ENCODE peak calls at places on chromosomes 3 and 15, in ten cellular contexts. One of them, this sample, is unnamed.

GRCh38 chr3:30966896-30967295 is 72.4 kb upstream of the GADL1 start:
- DNase-seq in skeletal muscle cell: no peak
- DNase-seq in coronary artery: no peak
- DNase-seq in amygdala: no peak
- DNase-seq in activated gamma-delta T cell treated with Interleukin-2 at 50 U/mL for 16 hours: no peak
- DNase-seq in fibroblast of mammary gland: no peak
- DNase-seq in activated CD4-positive, alpha-beta T cell treated with anti-CD3 and anti-CD28 coated beads for 1 hour: no peak
- DNase-seq in stimulated activated CD4-positive, alpha-beta T cell treated with anti-CD3 and anti-CD28 coated beads, Interleukin-2, amount 100 ng/mL, for 24 hours: no peak
- DNase-seq in HT1080: no peak
- DNase-seq in EL: no peak
- DNase-seq in this sample: no peak

GRCh38 chr3:197499427-197499826 is 56.3 kb downstream of the BDH1 start:
- DNase-seq in skeletal muscle cell: no peak
- DNase-seq in coronary artery: no peak
- DNase-seq in amygdala: no peak
- DNase-seq in activated gamma-delta T cell treated with Interleukin-2 at 50 U/mL for 16 hours: no peak
- DNase-seq in fibroblast of mammary gland: peak; percentile 84
- DNase-seq in activated CD4-positive, alpha-beta T cell treated with anti-CD3 and anti-CD28 coated beads for 1 hour: no peak
- DNase-seq in stimulated activated CD4-positive, alpha-beta T cell treated with anti-CD3 and anti-CD28 coated beads, Interleukin-2, amount 100 ng/mL, for 24 hours: no peak
- DNase-seq in HT1080: peak; percentile 96
- DNase-seq in EL: peak; percentile 79
- DNase-seq in this sample: no peak

GRCh38 chr15:99057697-99058420 is 47.0 kb upstream of the SYNM start:
- DNase-seq in skeletal muscle cell: no peak
- DNase-seq in coronary artery: no peak
- DNase-seq in amygdala: no peak
- DNase-seq in activated gamma-delta T cell treated with Interleukin-2 at 50 U/mL for 16 hours: no peak
- DNase-seq in fibroblast of mammary gland: no peak
- DNase-seq in activated CD4-positive, alpha-beta T cell treated with anti-CD3 and anti-CD28 coated beads for 1 hour: no peak
- DNase-seq in stimulated activated CD4-positive, alpha-beta T cell treated with anti-CD3 and anti-CD28 coated beads, Interleukin-2, amount 100 ng/mL, for 24 hours: no peak
- DNase-seq in HT1080: no peak
- DNase-seq in EL: no peak
- DNase-seq in this sample: no peak

GRCh38 chr3:8223766-8224165 is 277.9 kb upstream of the LMCD1 start:
- DNase-seq in skeletal muscle cell: no peak
- DNase-seq in coronary artery: no peak
- DNase-seq in amygdala: no peak
- DNase-seq in activated gamma-delta T cell treated with Interleukin-2 at 50 U/mL for 16 hours: no peak
- DNase-seq in fibroblast of mammary gland: peak; percentile 33
- DNase-seq in activated CD4-positive, alpha-beta T cell treated with anti-CD3 and anti-CD28 coated beads for 1 hour: no peak
- DNase-seq in stimulated activated CD4-positive, alpha-beta T cell treated with anti-CD3 and anti-CD28 coated beads, Interleukin-2, amount 100 ng/mL, for 24 hours: no peak
- DNase-seq in HT1080: no peak
- DNase-seq in EL: no peak
- DNase-seq in this sample: no peak

GRCh38 chr3:157388051-157388450 is 48.6 kb upstream of the PTX3 start:
- DNase-seq in skeletal muscle cell: no peak
- DNase-seq in coronary artery: no peak
- DNase-seq in amygdala: no peak
- DNase-seq in activated gamma-delta T cell treated with Interleukin-2 at 50 U/mL for 16 hours: no peak
- DNase-seq in fibroblast of mammary gland: no peak
- DNase-seq in activated CD4-positive, alpha-beta T cell treated with anti-CD3 and anti-CD28 coated beads for 1 hour: no peak
- DNase-seq in stimulated activated CD4-positive, alpha-beta T cell treated with anti-CD3 and anti-CD28 coated beads, Interleukin-2, amount 100 ng/mL, for 24 hours: no peak
- DNase-seq in HT1080: no peak
- DNase-seq in EL: peak; percentile 78
- DNase-seq in this sample: no peak

GRCh38 chr15:40330368-40330836 is 6.9 kb downstream of the INAFM2 start:
- DNase-seq in skeletal muscle cell: no peak
- DNase-seq in coronary artery: no peak
- DNase-seq in amygdala: no peak
- DNase-seq in activated gamma-delta T cell treated with Interleukin-2 at 50 U/mL for 16 hours: no peak
- DNase-seq in fibroblast of mammary gland: no peak
- DNase-seq in activated CD4-positive, alpha-beta T cell treated with anti-CD3 and anti-CD28 coated beads for 1 hour: no peak
- DNase-seq in stimulated activated CD4-positive, alpha-beta T cell treated with anti-CD3 and anti-CD28 coated beads, Interleukin-2, amount 100 ng/mL, for 24 hours: no peak
- DNase-seq in HT1080: no peak
- DNase-seq in EL: no peak
- DNase-seq in this sample: no peak

GRCh38 chr15:63752075-63752684 is 81.6 kb downstream of the HERC1 start:
- DNase-seq in skeletal muscle cell: peak; percentile 11
- DNase-seq in coronary artery: no peak
- DNase-seq in amygdala: no peak
- DNase-seq in activated gamma-delta T cell treated with Interleukin-2 at 50 U/mL for 16 hours: peak; percentile 31
- DNase-seq in fibroblast of mammary gland: peak; percentile 69
- DNase-seq in activated CD4-positive, alpha-beta T cell treated with anti-CD3 and anti-CD28 coated beads for 1 hour: no peak
- DNase-seq in stimulated activated CD4-positive, alpha-beta T cell treated with anti-CD3 and anti-CD28 coated beads, Interleukin-2, amount 100 ng/mL, for 24 hours: no peak
- DNase-seq in HT1080: peak; percentile 53
- DNase-seq in EL: peak; percentile 61
- DNase-seq in this sample: no peak

GRCh38 chr3:148957586-148957985 is 33.8 kb upstream of the GYG1 start:
- DNase-seq in skeletal muscle cell: no peak
- DNase-seq in coronary artery: no peak
- DNase-seq in amygdala: no peak
- DNase-seq in activated gamma-delta T cell treated with Interleukin-2 at 50 U/mL for 16 hours: no peak
- DNase-seq in fibroblast of mammary gland: no peak
- DNase-seq in activated CD4-positive, alpha-beta T cell treated with anti-CD3 and anti-CD28 coated beads for 1 hour: no peak
- DNase-seq in stimulated activated CD4-positive, alpha-beta T cell treated with anti-CD3 and anti-CD28 coated beads, Interleukin-2, amount 100 ng/mL, for 24 hours: no peak
- DNase-seq in HT1080: peak; percentile 32
- DNase-seq in EL: peak; percentile 24
- DNase-seq in this sample: no peak

GRCh38 chr3:194736896-194737600 is 51.4 kb downstream of the FAM43A start:
- DNase-seq in skeletal muscle cell: no peak
- DNase-seq in coronary artery: no peak
- DNase-seq in amygdala: no peak
- DNase-seq in activated gamma-delta T cell treated with Interleukin-2 at 50 U/mL for 16 hours: no peak
- DNase-seq in fibroblast of mammary gland: no peak
- DNase-seq in activated CD4-positive, alpha-beta T cell treated with anti-CD3 and anti-CD28 coated beads for 1 hour: no peak
- DNase-seq in stimulated activated CD4-positive, alpha-beta T cell treated with anti-CD3 and anti-CD28 coated beads, Interleukin-2, amount 100 ng/mL, for 24 hours: no peak
- DNase-seq in HT1080: no peak
- DNase-seq in EL: no peak
- DNase-seq in this sample: no peak

GRCh38 chr15:52191207-52191606 is at the start of gene GNB5:
- DNase-seq in skeletal muscle cell: no peak
- DNase-seq in coronary artery: no peak
- DNase-seq in amygdala: no peak
- DNase-seq in activated gamma-delta T cell treated with Interleukin-2 at 50 U/mL for 16 hours: no peak
- DNase-seq in fibroblast of mammary gland: no peak
- DNase-seq in activated CD4-positive, alpha-beta T cell treated with anti-CD3 and anti-CD28 coated beads for 1 hour: no peak
- DNase-seq in stimulated activated CD4-positive, alpha-beta T cell treated with anti-CD3 and anti-CD28 coated beads, Interleukin-2, amount 100 ng/mL, for 24 hours: no peak
- DNase-seq in HT1080: no peak
- DNase-seq in EL: no peak
- DNase-seq in this sample: peak; percentile 63

GRCh38 chr15:31096563-31096962 is 5.0 kb downstream of the TRPM1 start:
- DNase-seq in skeletal muscle cell: no peak
- DNase-seq in coronary artery: no peak
- DNase-seq in amygdala: no peak
- DNase-seq in activated gamma-delta T cell treated with Interleukin-2 at 50 U/mL for 16 hours: no peak
- DNase-seq in fibroblast of mammary gland: no peak
- DNase-seq in activated CD4-positive, alpha-beta T cell treated with anti-CD3 and anti-CD28 coated beads for 1 hour: no peak
- DNase-seq in stimulated activated CD4-positive, alpha-beta T cell treated with anti-CD3 and anti-CD28 coated beads, Interleukin-2, amount 100 ng/mL, for 24 hours: no peak
- DNase-seq in HT1080: no peak
- DNase-seq in EL: no peak
- DNase-seq in this sample: no peak

GRCh38 chr3:44950273-44950672 is 25.7 kb downstream of the ZDHHC3 start:
- DNase-seq in skeletal muscle cell: no peak
- DNase-seq in coronary artery: no peak
- DNase-seq in amygdala: no peak
- DNase-seq in activated gamma-delta T cell treated with Interleukin-2 at 50 U/mL for 16 hours: no peak
- DNase-seq in fibroblast of mammary gland: no peak
- DNase-seq in activated CD4-positive, alpha-beta T cell treated with anti-CD3 and anti-CD28 coated beads for 1 hour: no peak
- DNase-seq in stimulated activated CD4-positive, alpha-beta T cell treated with anti-CD3 and anti-CD28 coated beads, Interleukin-2, amount 100 ng/mL, for 24 hours: no peak
- DNase-seq in HT1080: no peak
- DNase-seq in EL: no peak
- DNase-seq in this sample: no peak

GRCh38 chr3:26719148-26719547 is 96.6 kb downstream of the LRRC3B start:
- DNase-seq in skeletal muscle cell: no peak
- DNase-seq in coronary artery: no peak
- DNase-seq in amygdala: no peak
- DNase-seq in activated gamma-delta T cell treated with Interleukin-2 at 50 U/mL for 16 hours: no peak
- DNase-seq in fibroblast of mammary gland: no peak
- DNase-seq in activated CD4-positive, alpha-beta T cell treated with anti-CD3 and anti-CD28 coated beads for 1 hour: no peak
- DNase-seq in stimulated activated CD4-positive, alpha-beta T cell treated with anti-CD3 and anti-CD28 coated beads, Interleukin-2, amount 100 ng/mL, for 24 hours: no peak
- DNase-seq in HT1080: no peak
- DNase-seq in EL: no peak
- DNase-seq in this sample: no peak

GRCh38 chr3:151219056-151219455 is 16.0 kb upstream of the GPR171 start:
- DNase-seq in skeletal muscle cell: peak; percentile 24
- DNase-seq in coronary artery: no peak
- DNase-seq in amygdala: no peak
- DNase-seq in activated gamma-delta T cell treated with Interleukin-2 at 50 U/mL for 16 hours: no peak
- DNase-seq in fibroblast of mammary gland: peak; percentile 85
- DNase-seq in activated CD4-positive, alpha-beta T cell treated with anti-CD3 and anti-CD28 coated beads for 1 hour: no peak
- DNase-seq in stimulated activated CD4-positive, alpha-beta T cell treated with anti-CD3 and anti-CD28 coated beads, Interleukin-2, amount 100 ng/mL, for 24 hours: no peak
- DNase-seq in HT1080: peak; percentile 82
- DNase-seq in EL: peak; percentile 82
- DNase-seq in this sample: no peak

This sample was measured in osteocyte.